ENCODE peak calls at places on chromosomes 16 and 17, in six cellular contexts. One of them, this sample, is unnamed.
A peak's percentile ranks its signal among the peaks of the same experiment; 100 is the strongest.

GRCh38 chr16:84068041-84068440 is 25.4 kb upstream of the SLC38A8 start:
- DNase-seq in IMR-90: no peak
- DNase-seq in HepG2: no peak
- DNase-seq in GM12878: no peak
- DNase-seq in K562: no peak
- DNase-seq in A549: no peak
- DNase-seq in this sample: no peak

GRCh38 chr17:4220655-4221054 is 43.1 kb downstream of the ANKFY1 start:
- DNase-seq in HepG2: no peak
- DNase-seq in GM12878: no peak
- DNase-seq in A549: no peak
- DNase-seq in IMR-90: peak; percentile 11
- DNase-seq in K562: no peak
- DNase-seq in this sample: peak; percentile 23

GRCh38 chr16:19410435-19411153 is 7.1 kb upstream of the TMC5 start:
- DNase-seq in HepG2: no peak
- DNase-seq in A549: peak; percentile 62
- DNase-seq in GM12878: no peak
- DNase-seq in K562: no peak
- DNase-seq in IMR-90: no peak
- DNase-seq in this sample: peak; percentile 62

GRCh38 chr17:82105882-82106696 is 8.1 kb upstream of the FASN start:
- DNase-seq in IMR-90: peak; percentile 37
- DNase-seq in A549: peak; percentile 88
- DNase-seq in GM12878: peak; percentile 51
- DNase-seq in HepG2: peak; percentile 94
- DNase-seq in K562: peak; percentile 59
- DNase-seq in this sample: no peak

GRCh38 chr17:4920351-4921048 is 11.6 kb upstream of the GP1BA start:
- DNase-seq in GM12878: no peak
- DNase-seq in K562: no peak
- DNase-seq in A549: no peak
- DNase-seq in HepG2: peak; percentile 65
- DNase-seq in IMR-90: peak; percentile 38
- DNase-seq in this sample: no peak

GRCh38 chr17:81912441-81913309 is 1.5 kb upstream of the PCYT2 start:
- DNase-seq in IMR-90: no peak
- DNase-seq in A549: no peak
- DNase-seq in HepG2: no peak
- DNase-seq in K562: peak; percentile 69
- DNase-seq in GM12878: no peak
- DNase-seq in this sample: no peak

GRCh38 chr17:18999911-19000310 is 4.7 kb downstream of the FAM83G start:
- DNase-seq in IMR-90: no peak
- DNase-seq in A549: no peak
- DNase-seq in GM12878: no peak
- DNase-seq in HepG2: no peak
- DNase-seq in K562: no peak
- DNase-seq in this sample: no peak

GRCh38 chr17:36920032-36921000 is 17.0 kb upstream of the LHX1 start:
- DNase-seq in A549: peak; percentile 89
- DNase-seq in K562: peak; percentile 56
- DNase-seq in IMR-90: peak; percentile 46
- DNase-seq in GM12878: no peak
- DNase-seq in HepG2: no peak
- DNase-seq in this sample: no peak

GRCh38 chr17:27573548-27573947 is 57.4 kb upstream of the LGALS9 start:
- DNase-seq in HepG2: no peak
- DNase-seq in A549: no peak
- DNase-seq in GM12878: no peak
- DNase-seq in K562: no peak
- DNase-seq in IMR-90: no peak
- DNase-seq in this sample: no peak

GRCh38 chr16:12951392-12951791 is 50.0 kb downstream of the SHISA9 start:
- DNase-seq in K562: no peak
- DNase-seq in A549: no peak
- DNase-seq in IMR-90: no peak
- DNase-seq in GM12878: no peak
- DNase-seq in HepG2: no peak
- DNase-seq in this sample: no peak

GRCh38 chr16:31080756-31081419 is 6.7 kb downstream of the ZNF646 start:
- DNase-seq in A549: no peak
- DNase-seq in GM12878: no peak
- DNase-seq in HepG2: no peak
- DNase-seq in IMR-90: no peak
- DNase-seq in K562: no peak
- DNase-seq in this sample: no peak

GRCh38 chr16:52488837-52489289 is 58.1 kb downstream of the TOX3 start:
- DNase-seq in GM12878: no peak
- DNase-seq in A549: no peak
- DNase-seq in HepG2: peak; percentile 98
- DNase-seq in IMR-90: no peak
- DNase-seq in K562: no peak
- DNase-seq in this sample: no peak

GRCh38 chr17:79930077-79930785 is 91.0 kb upstream of the CBX4 start:
- DNase-seq in K562: no peak
- DNase-seq in HepG2: no peak
- DNase-seq in A549: no peak
- DNase-seq in GM12878: no peak
- DNase-seq in IMR-90: no peak
- DNase-seq in this sample: no peak

GRCh38 chr16:51431517-51432241 is 280.6 kb upstream of the SALL1 start:
- DNase-seq in IMR-90: peak; percentile 99
- DNase-seq in K562: no peak
- DNase-seq in GM12878: no peak
- DNase-seq in A549: peak; percentile 6
- DNase-seq in HepG2: no peak
- DNase-seq in this sample: peak; percentile 65

GRCh38 chr16:66395806-66396555 is 29.5 kb downstream of the CDH5 start:
- DNase-seq in HepG2: no peak
- DNase-seq in K562: no peak
- DNase-seq in GM12878: no peak
- DNase-seq in IMR-90: no peak
- DNase-seq in A549: no peak
- DNase-seq in this sample: no peak

GRCh38 chr17:78226752-78227454 is 4.5 kb upstream of the TMEM235 start:
- DNase-seq in HepG2: no peak
- DNase-seq in IMR-90: no peak
- DNase-seq in A549: no peak
- DNase-seq in GM12878: no peak
- DNase-seq in K562: no peak
- DNase-seq in this sample: no peak

GRCh38 chr17:74280093-74280513 is 6.1 kb downstream of the DNAI2 start:
- DNase-seq in IMR-90: no peak
- DNase-seq in HepG2: no peak
- DNase-seq in GM12878: no peak
- DNase-seq in K562: no peak
- DNase-seq in A549: no peak
- DNase-seq in this sample: no peak

GRCh38 chr17:7109461-7110322 is 4.9 kb downstream of the ASGR2 start:
- DNase-seq in HepG2: no peak
- DNase-seq in K562: no peak
- DNase-seq in A549: no peak
- DNase-seq in GM12878: no peak
- DNase-seq in IMR-90: no peak
- DNase-seq in this sample: no peak

GRCh38 chr16:57639172-57639571 is 10.7 kb downstream of the ADGRG1 start:
- DNase-seq in A549: no peak
- DNase-seq in IMR-90: no peak
- DNase-seq in GM12878: no peak
- DNase-seq in HepG2: no peak
- DNase-seq in K562: peak; percentile 47
- DNase-seq in this sample: no peak

GRCh38 chr16:84507011-84507982 is 2.8 kb upstream of the MEAK7 start:
- DNase-seq in IMR-90: no peak
- DNase-seq in GM12878: peak; percentile 45
- DNase-seq in K562: no peak
- DNase-seq in HepG2: no peak
- DNase-seq in A549: no peak
- DNase-seq in this sample: no peak

GRCh38 chr17:57995076-57995956 is 7.3 kb upstream of the VEZF1 start:
- DNase-seq in GM12878: no peak
- DNase-seq in K562: peak; percentile 55
- DNase-seq in IMR-90: peak; percentile 81
- DNase-seq in HepG2: peak; percentile 87
- DNase-seq in A549: peak; percentile 95
- DNase-seq in this sample: peak; percentile 66

GRCh38 chr16:8958344-8958808 is 5.3 kb downstream of the USP7 start:
- DNase-seq in A549: no peak
- DNase-seq in GM12878: no peak
- DNase-seq in K562: no peak
- DNase-seq in HepG2: no peak
- DNase-seq in IMR-90: peak; percentile 69
- DNase-seq in this sample: no peak

GRCh38 chr17:77320046-77320445 is 179.3 kb downstream of the SEC14L1 start:
- DNase-seq in A549: no peak
- DNase-seq in K562: peak; percentile 42
- DNase-seq in HepG2: no peak
- DNase-seq in IMR-90: peak; percentile 63
- DNase-seq in GM12878: no peak
- DNase-seq in this sample: no peak

GRCh38 chr16:67657017-67657608 is 2.9 kb downstream of the ACD start:
- DNase-seq in HepG2: no peak
- DNase-seq in A549: no peak
- DNase-seq in GM12878: no peak
- DNase-seq in IMR-90: no peak
- DNase-seq in K562: no peak
- DNase-seq in this sample: no peak

GRCh38 chr16:85153046-85153445 is 40.8 kb upstream of the CIBAR2 start:
- DNase-seq in HepG2: no peak
- DNase-seq in IMR-90: no peak
- DNase-seq in GM12878: no peak
- DNase-seq in K562: no peak
- DNase-seq in A549: no peak
- DNase-seq in this sample: no peak

GRCh38 chr16:3597226-3597625 is 14.2 kb downstream of the SLX4 start:
- DNase-seq in K562: no peak
- DNase-seq in IMR-90: no peak
- DNase-seq in HepG2: no peak
- DNase-seq in GM12878: no peak
- DNase-seq in A549: no peak
- DNase-seq in this sample: no peak

GRCh38 chr16:11632455-11632921 is 35.8 kb upstream of the SNN start:
- DNase-seq in GM12878: no peak
- DNase-seq in A549: no peak
- DNase-seq in IMR-90: peak; percentile 93
- DNase-seq in HepG2: peak; percentile 63
- DNase-seq in K562: no peak
- DNase-seq in this sample: no peak

GRCh38 chr17:56902350-56902749 is 11.5 kb downstream of the TRIM25 start:
- DNase-seq in HepG2: no peak
- DNase-seq in A549: peak; percentile 68
- DNase-seq in K562: no peak
- DNase-seq in GM12878: no peak
- DNase-seq in IMR-90: peak; percentile 34
- DNase-seq in this sample: no peak

GRCh38 chr17:8463089-8463488 is 27.4 kb downstream of the NDEL1 start:
- DNase-seq in GM12878: no peak
- DNase-seq in HepG2: no peak
- DNase-seq in IMR-90: peak; percentile 13
- DNase-seq in K562: no peak
- DNase-seq in A549: no peak
- DNase-seq in this sample: no peak

GRCh38 chr17:31696184-31696602 is 162.9 kb downstream of the COPRS start:
- DNase-seq in GM12878: no peak
- DNase-seq in K562: no peak
- DNase-seq in IMR-90: peak; percentile 88
- DNase-seq in HepG2: peak; percentile 50
- DNase-seq in A549: no peak
- DNase-seq in this sample: no peak
- TF ChIP-seq BHLHE40 in GM12878: no peak
- TF ChIP-seq BHLHE40 in K562: no peak
- TF ChIP-seq BHLHE40 in IMR-90: no peak
- TF ChIP-seq BHLHE40 in HepG2: no peak
- TF ChIP-seq BHLHE40 in A549: no peak
- TF ChIP-seq BHLHE40 in this sample: no peak

GRCh38 chr17:75688209-75688771 is 21.2 kb downstream of the SAP30BP start:
- DNase-seq in IMR-90: no peak
- DNase-seq in HepG2: no peak
- DNase-seq in GM12878: no peak
- DNase-seq in K562: no peak
- DNase-seq in A549: no peak
- DNase-seq in this sample: no peak
- TF ChIP-seq BHLHE40 in IMR-90: no peak
- TF ChIP-seq BHLHE40 in HepG2: no peak
- TF ChIP-seq BHLHE40 in GM12878: no peak
- TF ChIP-seq BHLHE40 in K562: no peak
- TF ChIP-seq BHLHE40 in A549: no peak
- TF ChIP-seq BHLHE40 in this sample: no peak

GRCh38 chr17:72516772-72517399 is 396.1 kb downstream of the SOX9 start:
- DNase-seq in HepG2: peak; percentile 72
- DNase-seq in K562: no peak
- DNase-seq in A549: peak; percentile 59
- DNase-seq in GM12878: no peak
- DNase-seq in IMR-90: no peak
- DNase-seq in this sample: no peak

GRCh38 chr17:72514321-72514861 is 393.6 kb downstream of the SOX9 start:
- DNase-seq in GM12878: no peak
- DNase-seq in K562: no peak
- DNase-seq in A549: no peak
- DNase-seq in HepG2: no peak
- DNase-seq in IMR-90: no peak
- DNase-seq in this sample: no peak

GRCh38 chr17:72517413-72518237 is 396.8 kb downstream of the SOX9 start:
- DNase-seq in IMR-90: no peak
- DNase-seq in K562: no peak
- DNase-seq in HepG2: no peak
- DNase-seq in GM12878: no peak
- DNase-seq in A549: no peak
- DNase-seq in this sample: no peak

GRCh38 chr17:72514888-72515287 is 394.1 kb downstream of the SOX9 start:
- DNase-seq in HepG2: no peak
- DNase-seq in GM12878: no peak
- DNase-seq in K562: no peak
- DNase-seq in IMR-90: peak; percentile 86
- DNase-seq in A549: no peak
- DNase-seq in this sample: no peak

GRCh38 chr17:72515291-72516065 is 394.7 kb downstream of the SOX9 start:
- DNase-seq in HepG2: no peak
- DNase-seq in IMR-90: peak; percentile 65
- DNase-seq in A549: no peak
- DNase-seq in GM12878: peak; percentile 77
- DNase-seq in K562: no peak
- DNase-seq in this sample: no peak
- TF ChIP-seq BHLHE40 in HepG2: no peak
- TF ChIP-seq BHLHE40 in IMR-90: no peak
- TF ChIP-seq BHLHE40 in A549: no peak
- TF ChIP-seq BHLHE40 in GM12878: no peak
- TF ChIP-seq BHLHE40 in K562: no peak
- TF ChIP-seq BHLHE40 in this sample: no peak

DNA sequence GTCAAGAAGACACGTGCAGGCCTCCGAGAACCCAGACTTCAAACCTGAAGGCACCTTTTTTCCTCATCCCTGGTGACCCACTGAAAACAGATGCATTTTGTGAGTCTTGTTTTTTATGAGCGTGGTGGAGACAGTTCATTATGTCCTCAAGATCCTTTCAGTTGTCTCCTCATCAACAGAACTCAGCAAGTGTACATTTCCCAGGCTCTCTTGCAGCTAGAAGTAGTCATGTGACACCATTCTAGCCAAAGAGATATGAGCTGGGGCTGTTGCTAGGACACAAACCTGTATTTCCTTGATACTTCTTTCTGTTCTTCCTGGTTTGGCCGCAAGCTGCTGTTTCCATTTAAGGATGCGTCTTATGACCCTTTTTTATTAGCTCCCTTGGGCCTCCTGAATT is 135.7 kb upstream of the FOXF1 start:
- DNase-seq in IMR-90: no peak
- DNase-seq in A549: no peak
- DNase-seq in K562: peak; percentile 19
- DNase-seq in GM12878: no peak
- DNase-seq in HepG2: no peak
- DNase-seq in this sample: no peak
- TF ChIP-seq BHLHE40 in IMR-90: no peak
- TF ChIP-seq BHLHE40 in A549: no peak
- TF ChIP-seq BHLHE40 in K562: no peak
- TF ChIP-seq BHLHE40 in GM12878: no peak
- TF ChIP-seq BHLHE40 in HepG2: no peak
- TF ChIP-seq BHLHE40 in this sample: no peak